ENCODE peak calls at places on chromosomes 7 and 10, in seven cellular contexts. G is coronary artery, B is breast epithelium, V is HCT116, S is spleen, K is AG04450, M is fibroblast of mammary gland. W is an unnamed sample.

GRCh38 chr7:86301301-86301700 is 342.4 kb upstream of the GRM3 start:
- DNase-seq in G (no peak), B (no peak), V (no peak), S (no peak), K (no peak), M (no peak), W (no peak)

GRCh38 chr10:3225589-3225988 is 53.0 kb upstream of the PITRM1 start:
- DNase-seq in G (no peak), B (no peak), V (no peak), S (no peak), K (no peak), M (peak), W (peak)

GRCh38 chr10:3811331-3811870 is 26.4 kb upstream of the KLF6 start:
- DNase-seq in G (no peak), B (peak), V (no peak), S (no peak), K (no peak), M (peak), W (peak)

GRCh38 chr10:132407846-132408278 is 10.9 kb downstream of the PWWP2B start:
- DNase-seq in G (no peak), B (peak), V (no peak), S (peak), K (no peak), M (no peak), W (no peak)

GRCh38 chr10:49360271-49361177 is 35.4 kb downstream of the DRGX start:
- DNase-seq in G (no peak), B (no peak), V (no peak), S (no peak), K (no peak), M (no peak), W (no peak)

GRCh38 chr7:135316648-135317313 is 83.1 kb downstream of the STRA8 start:
- DNase-seq in G (no peak), B (no peak), V (no peak), S (no peak), K (no peak), M (peak), W (no peak)

GRCh38 chr10:47453435-47454293 is 30.3 kb downstream of the ANXA8 start:
- DNase-seq in G (peak), B (no peak), V (no peak), S (peak), K (no peak), M (no peak), W (no peak)

GRCh38 chr10:123888751-123889150 is 2.9 kb downstream of the CPXM2 start:
- DNase-seq in G (peak), B (no peak), V (no peak), S (no peak), K (no peak), M (no peak), W (no peak)

GRCh38 chr10:30186371-30186875 is 127.0 kb upstream of the JCAD start:
- DNase-seq in G (no peak), B (no peak), V (no peak), S (no peak), K (no peak), M (peak), W (no peak)

GRCh38 chr10:69911571-69912528 is 110.1 kb downstream of the COL13A1 start:
- DNase-seq in G (peak), B (peak), V (no peak), S (no peak), K (no peak), M (peak), W (no peak)

GRCh38 chr10:84291389-84291788 is 37.0 kb upstream of the CCSER2 start:
- DNase-seq in G (no peak), B (no peak), V (no peak), S (no peak), K (no peak), M (peak), W (peak)

GRCh38 chr7:81285142-81285871 is 366.5 kb upstream of the SEMA3C start:
- DNase-seq in G (no peak), B (no peak), V (peak), S (no peak), K (peak), M (peak), W (peak)

GRCh38 chr10:117075064-117075463 is 63.0 kb downstream of the VAX1 start:
- DNase-seq in G (no peak), B (no peak), V (no peak), S (no peak), K (no peak), M (peak), W (no peak)

GRCh38 chr7:7136423-7136822 is 45.9 kb upstream of the C1GALT1 start:
- DNase-seq in G (no peak), B (no peak), V (no peak), S (no peak), K (no peak), M (peak), W (no peak)

GRCh38 chr10:23412223-23412622 is 26.7 kb upstream of the OTUD1 start:
- DNase-seq in G (no peak), B (no peak), V (no peak), S (no peak), K (no peak), M (peak), W (peak)

GRCh38 chr10:125156739-125157472 is 3.5 kb downstream of the CTBP2 start:
- DNase-seq in G (peak), B (no peak), V (no peak), S (no peak), K (no peak), M (no peak), W (no peak)
- H3K4me3 ChIP-seq in G (peak), B (no peak), V (no peak), S (no peak), K (peak), M (no peak), W (peak)

GRCh38 chr7:121442845-121443244 is 46.7 kb upstream of the FAM3C start:
- DNase-seq in G (no peak), B (no peak), V (peak), S (no peak), K (no peak), M (no peak), W (no peak)
- H3K4me3 ChIP-seq in G (no peak), B (no peak), V (no peak), S (no peak), K (no peak), M (no peak), W (no peak)

GRCh38 chr10:108616559-108617285 is 1306.6 kb downstream of the XPNPEP1 start:
- DNase-seq in G (no peak), B (no peak), V (no peak), S (no peak), K (no peak), M (peak), W (no peak)
- H3K4me3 ChIP-seq in G (no peak), B (no peak), V (no peak), S (no peak), K (no peak), M (no peak), W (no peak)

DNA sequence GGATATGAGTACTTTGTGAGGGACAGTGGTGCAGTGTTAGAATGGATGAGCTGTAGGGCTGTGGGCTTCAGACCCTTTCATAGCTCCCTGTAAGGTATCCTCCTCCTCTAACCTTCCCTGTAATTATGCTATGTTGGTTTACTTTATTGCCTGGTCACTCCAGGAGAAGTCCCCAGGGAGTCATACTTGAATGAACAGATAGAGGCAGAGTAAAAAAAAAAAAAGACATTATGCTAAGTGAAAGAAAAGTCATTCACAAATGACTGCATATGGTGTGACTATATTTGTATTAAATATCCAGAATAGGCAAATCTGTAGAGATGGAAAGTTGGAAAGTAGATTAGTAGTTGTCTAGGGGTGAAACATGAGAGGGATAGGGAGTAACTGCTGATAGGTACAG is 434.4 kb downstream of the AUTS2 start:
- DNase-seq in G (no peak), B (no peak), V (no peak), S (no peak), K (no peak), M (no peak), W (no peak)
- H3K4me3 ChIP-seq in G (no peak), B (no peak), V (no peak), S (no peak), K (no peak), M (no peak), W (no peak)